ENCODE peak calls at places on chromosomes 7 and 10, in eight cellular contexts. One of them, this sample, is unnamed.

GRCh38 chr7:1274121-1274875 is 41.6 kb downstream of the UNCX start:
- DNase-seq in PC-9: no peak
- DNase-seq in AG09309: no peak
- DNase-seq in fibroblast of pulmonary artery: no peak
- DNase-seq in fibroblast of mammary gland: no peak
- DNase-seq in tibial nerve: no peak
- DNase-seq in astrocyte of the spinal cord: no peak
- DNase-seq in fibroblast of lung: no peak
- DNase-seq in this sample: no peak

GRCh38 chr7:41955475-41956243 is 252.8 kb upstream of the INHBA start:
- DNase-seq in fibroblast of lung: peak
- DNase-seq in PC-9: peak
- DNase-seq in fibroblast of pulmonary artery: peak
- DNase-seq in tibial nerve: peak
- DNase-seq in AG09309: peak
- DNase-seq in fibroblast of mammary gland: peak
- DNase-seq in astrocyte of the spinal cord: peak
- DNase-seq in this sample: no peak

GRCh38 chr7:94431620-94432295 is 37.1 kb downstream of the COL1A2 start:
- DNase-seq in PC-9: no peak
- DNase-seq in tibial nerve: no peak
- DNase-seq in AG09309: peak
- DNase-seq in fibroblast of lung: peak
- DNase-seq in astrocyte of the spinal cord: peak
- DNase-seq in fibroblast of mammary gland: peak
- DNase-seq in fibroblast of pulmonary artery: peak
- DNase-seq in this sample: no peak

GRCh38 chr10:132793871-132794849 is 8.2 kb upstream of the NKX6-2 start:
- DNase-seq in astrocyte of the spinal cord: no peak
- DNase-seq in fibroblast of lung: no peak
- DNase-seq in AG09309: no peak
- DNase-seq in tibial nerve: no peak
- DNase-seq in PC-9: no peak
- DNase-seq in fibroblast of pulmonary artery: no peak
- DNase-seq in fibroblast of mammary gland: peak
- DNase-seq in this sample: no peak

GRCh38 chr10:89873047-89873446 is 171.7 kb downstream of the KIF20B start:
- DNase-seq in fibroblast of pulmonary artery: no peak
- DNase-seq in fibroblast of lung: no peak
- DNase-seq in fibroblast of mammary gland: no peak
- DNase-seq in tibial nerve: no peak
- DNase-seq in PC-9: no peak
- DNase-seq in AG09309: no peak
- DNase-seq in astrocyte of the spinal cord: no peak
- DNase-seq in this sample: no peak

GRCh38 chr7:43612599-43613589 is 30.0 kb downstream of the STK17A start:
- DNase-seq in AG09309: peak
- DNase-seq in astrocyte of the spinal cord: peak
- DNase-seq in fibroblast of pulmonary artery: peak
- DNase-seq in fibroblast of mammary gland: peak
- DNase-seq in PC-9: no peak
- DNase-seq in tibial nerve: no peak
- DNase-seq in fibroblast of lung: peak
- DNase-seq in this sample: no peak

GRCh38 chr7:20299647-20300312 is 30.9 kb upstream of the ITGB8 start:
- DNase-seq in fibroblast of pulmonary artery: peak
- DNase-seq in PC-9: no peak
- DNase-seq in AG09309: no peak
- DNase-seq in tibial nerve: no peak
- DNase-seq in fibroblast of lung: peak
- DNase-seq in astrocyte of the spinal cord: peak
- DNase-seq in fibroblast of mammary gland: peak
- DNase-seq in this sample: no peak

GRCh38 chr7:2245883-2246679 is 4.1 kb downstream of the NUDT1 start:
- DNase-seq in fibroblast of mammary gland: no peak
- DNase-seq in astrocyte of the spinal cord: no peak
- DNase-seq in fibroblast of pulmonary artery: peak
- DNase-seq in fibroblast of lung: no peak
- DNase-seq in PC-9: no peak
- DNase-seq in AG09309: no peak
- DNase-seq in tibial nerve: peak
- DNase-seq in this sample: no peak

GRCh38 chr7:24825315-24825917 is 68.2 kb upstream of the GSDME start:
- DNase-seq in astrocyte of the spinal cord: no peak
- DNase-seq in AG09309: no peak
- DNase-seq in fibroblast of mammary gland: peak
- DNase-seq in fibroblast of pulmonary artery: no peak
- DNase-seq in tibial nerve: no peak
- DNase-seq in PC-9: no peak
- DNase-seq in fibroblast of lung: peak
- DNase-seq in this sample: no peak

GRCh38 chr7:142812437-142813215 is 41.9 kb downstream of the PRSS2 start:
- DNase-seq in fibroblast of mammary gland: no peak
- DNase-seq in tibial nerve: no peak
- DNase-seq in astrocyte of the spinal cord: no peak
- DNase-seq in fibroblast of pulmonary artery: no peak
- DNase-seq in PC-9: no peak
- DNase-seq in AG09309: no peak
- DNase-seq in fibroblast of lung: no peak
- DNase-seq in this sample: no peak

DNA sequence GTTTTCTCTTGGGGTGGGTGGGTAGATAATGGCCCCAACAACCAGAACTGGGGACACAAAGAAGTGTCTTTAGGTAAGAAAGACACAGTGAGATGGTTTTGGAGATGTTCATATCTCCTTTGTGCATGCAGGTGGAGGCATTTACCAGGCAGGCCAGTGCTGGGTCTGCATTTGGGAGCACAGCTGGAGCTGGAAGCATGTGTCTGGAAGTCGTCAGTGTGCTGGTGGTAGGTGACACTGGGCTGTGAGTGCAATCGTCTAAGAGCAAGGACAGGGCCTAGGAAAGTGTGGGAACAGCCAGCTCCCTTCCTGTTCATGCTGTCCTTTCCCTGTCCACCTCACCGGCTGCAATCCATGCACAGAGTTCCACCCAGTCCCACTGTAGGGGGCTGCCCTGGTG is 88.3 kb upstream of the ZNF32 start:
- DNase-seq in PC-9: no peak
- DNase-seq in tibial nerve: no peak
- DNase-seq in fibroblast of pulmonary artery: no peak
- DNase-seq in AG09309: no peak
- DNase-seq in astrocyte of the spinal cord: no peak
- DNase-seq in fibroblast of mammary gland: no peak
- DNase-seq in fibroblast of lung: no peak
- DNase-seq in this sample: no peak
- TF ChIP-seq CTCF in PC-9: no peak
- TF ChIP-seq CTCF in tibial nerve: no peak
- TF ChIP-seq CTCF in fibroblast of pulmonary artery: no peak
- TF ChIP-seq CTCF in AG09309: no peak
- TF ChIP-seq CTCF in astrocyte of the spinal cord: no peak
- TF ChIP-seq CTCF in fibroblast of mammary gland: no peak
- TF ChIP-seq CTCF in fibroblast of lung: no peak
- TF ChIP-seq CTCF in this sample: no peak

GRCh38 chr10:110597476-110597875 is 30.0 kb downstream of the SMC3 start:
- DNase-seq in fibroblast of mammary gland: no peak
- DNase-seq in tibial nerve: no peak
- DNase-seq in fibroblast of pulmonary artery: peak
- DNase-seq in astrocyte of the spinal cord: no peak
- DNase-seq in PC-9: no peak
- DNase-seq in AG09309: no peak
- DNase-seq in fibroblast of lung: no peak
- DNase-seq in this sample: no peak

DNA sequence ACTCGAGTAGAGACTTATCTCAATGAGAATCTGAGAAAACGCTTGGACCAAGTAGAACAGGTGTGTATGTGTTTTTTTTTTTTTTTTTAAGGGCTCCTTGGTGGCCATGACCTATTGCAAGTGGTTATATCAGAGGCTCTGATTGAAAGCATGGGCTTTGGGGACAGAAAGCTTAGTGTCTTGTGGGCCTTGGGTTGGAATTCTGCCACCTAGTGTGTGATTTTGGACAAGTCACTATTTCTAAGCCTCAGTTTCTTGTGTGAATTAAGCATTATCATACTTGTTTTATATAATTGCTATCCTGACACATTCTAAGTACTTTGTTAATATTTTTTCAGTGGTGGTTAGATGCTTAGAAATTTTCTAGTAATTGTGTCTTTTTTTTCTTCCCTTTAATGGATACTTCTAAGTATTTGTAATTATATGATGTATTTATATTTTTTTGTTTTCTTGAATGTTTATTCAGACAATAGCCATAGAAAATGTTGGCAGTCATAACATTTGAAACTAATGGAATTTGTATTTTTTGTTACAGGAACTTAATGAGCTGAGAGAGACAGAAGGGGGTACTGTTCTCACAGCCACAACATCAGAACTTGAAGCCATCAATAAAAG is 33.1 kb downstream of the SMC3 start:
- DNase-seq in fibroblast of lung: peak
- DNase-seq in AG09309: peak
- DNase-seq in fibroblast of pulmonary artery: peak
- DNase-seq in tibial nerve: no peak
- DNase-seq in astrocyte of the spinal cord: peak
- DNase-seq in PC-9: peak
- DNase-seq in fibroblast of mammary gland: peak
- DNase-seq in this sample: no peak
- TF ChIP-seq CTCF in fibroblast of lung: peak
- TF ChIP-seq CTCF in AG09309: peak
- TF ChIP-seq CTCF in fibroblast of pulmonary artery: peak
- TF ChIP-seq CTCF in tibial nerve: peak
- TF ChIP-seq CTCF in astrocyte of the spinal cord: peak
- TF ChIP-seq CTCF in PC-9: peak
- TF ChIP-seq CTCF in fibroblast of mammary gland: peak
- TF ChIP-seq CTCF in this sample: peak

DNA sequence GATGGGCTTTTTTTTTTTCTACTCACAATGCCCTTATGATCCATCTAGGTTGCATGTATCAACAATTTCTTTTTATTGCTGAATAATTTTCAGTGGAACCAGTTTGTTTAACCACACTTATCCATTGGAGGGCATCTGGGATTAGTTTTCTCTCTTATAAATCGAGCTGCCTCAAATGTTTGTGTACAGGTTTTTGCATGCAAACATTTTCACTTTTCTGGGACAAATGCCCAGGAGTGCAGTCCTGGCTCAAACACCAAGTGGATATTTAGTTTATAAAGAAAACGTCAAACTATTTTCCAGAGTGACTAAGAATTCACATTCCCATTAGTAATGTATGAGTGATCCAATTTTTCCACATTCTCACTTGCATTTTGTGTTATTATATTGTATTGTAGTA is 313.4 kb downstream of the CXCL12 start:
- DNase-seq in AG09309: peak
- DNase-seq in fibroblast of lung: peak
- DNase-seq in fibroblast of mammary gland: peak
- DNase-seq in PC-9: no peak
- DNase-seq in tibial nerve: no peak
- DNase-seq in fibroblast of pulmonary artery: peak
- DNase-seq in astrocyte of the spinal cord: no peak
- DNase-seq in this sample: no peak
- TF ChIP-seq CTCF in AG09309: peak
- TF ChIP-seq CTCF in fibroblast of lung: peak
- TF ChIP-seq CTCF in fibroblast of mammary gland: peak
- TF ChIP-seq CTCF in PC-9: no peak
- TF ChIP-seq CTCF in tibial nerve: no peak
- TF ChIP-seq CTCF in fibroblast of pulmonary artery: peak
- TF ChIP-seq CTCF in astrocyte of the spinal cord: no peak
- TF ChIP-seq CTCF in this sample: no peak

DNA sequence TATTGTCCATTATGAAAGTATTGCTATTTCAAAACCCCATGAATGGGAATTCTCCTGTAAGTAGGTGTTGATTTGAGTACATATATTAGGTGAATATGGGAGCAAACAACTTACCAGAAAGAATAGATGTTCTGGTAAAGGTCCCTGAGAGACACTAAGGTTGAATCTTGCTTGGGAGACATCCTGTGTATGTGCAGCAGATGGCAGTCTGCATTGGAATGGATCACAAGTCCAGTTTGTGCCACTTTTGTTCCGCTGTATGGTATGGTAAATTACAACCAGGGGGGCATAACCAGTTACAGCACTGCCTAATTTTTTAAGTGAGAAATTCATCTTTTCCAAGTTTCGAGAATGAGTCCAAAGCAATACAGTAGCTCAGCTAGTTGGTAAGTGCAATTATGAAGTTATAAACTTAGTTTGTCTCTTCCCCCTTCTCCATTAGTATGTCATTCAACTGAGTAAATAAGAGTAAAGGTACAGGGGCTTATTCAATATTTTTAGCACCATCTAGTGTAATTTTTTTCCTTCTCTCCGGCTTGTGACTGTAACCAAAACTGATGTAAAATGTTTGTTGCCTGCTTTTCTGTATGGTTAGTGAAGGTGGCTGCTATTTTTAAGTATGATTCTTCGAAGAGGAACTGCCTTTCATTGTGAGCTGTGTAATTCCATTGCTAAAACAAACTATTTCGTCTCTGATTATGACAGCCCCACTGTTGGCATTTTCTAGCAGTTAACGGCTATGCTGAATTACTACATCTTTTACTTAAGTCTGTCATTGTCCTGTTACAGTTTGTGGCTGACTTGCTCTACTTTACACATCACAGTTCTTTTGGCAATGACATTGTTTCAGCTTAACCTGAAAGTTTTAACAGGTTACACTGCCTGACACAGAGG is 2.8 kb downstream of the MCU start:
- DNase-seq in fibroblast of pulmonary artery: peak
- DNase-seq in fibroblast of lung: peak
- DNase-seq in fibroblast of mammary gland: peak
- DNase-seq in PC-9: no peak
- DNase-seq in astrocyte of the spinal cord: peak
- DNase-seq in AG09309: no peak
- DNase-seq in tibial nerve: no peak
- DNase-seq in this sample: no peak
- TF ChIP-seq CTCF in fibroblast of pulmonary artery: peak
- TF ChIP-seq CTCF in fibroblast of lung: peak
- TF ChIP-seq CTCF in fibroblast of mammary gland: peak
- TF ChIP-seq CTCF in PC-9: peak
- TF ChIP-seq CTCF in astrocyte of the spinal cord: peak
- TF ChIP-seq CTCF in AG09309: peak
- TF ChIP-seq CTCF in tibial nerve: no peak
- TF ChIP-seq CTCF in this sample: peak

GRCh38 chr7:117459735-117460134 is 20.1 kb upstream of the CFTR start:
- DNase-seq in fibroblast of mammary gland: no peak
- DNase-seq in PC-9: no peak
- DNase-seq in AG09309: no peak
- DNase-seq in astrocyte of the spinal cord: no peak
- DNase-seq in tibial nerve: no peak
- DNase-seq in fibroblast of pulmonary artery: no peak
- DNase-seq in fibroblast of lung: no peak
- DNase-seq in this sample: no peak

DNA sequence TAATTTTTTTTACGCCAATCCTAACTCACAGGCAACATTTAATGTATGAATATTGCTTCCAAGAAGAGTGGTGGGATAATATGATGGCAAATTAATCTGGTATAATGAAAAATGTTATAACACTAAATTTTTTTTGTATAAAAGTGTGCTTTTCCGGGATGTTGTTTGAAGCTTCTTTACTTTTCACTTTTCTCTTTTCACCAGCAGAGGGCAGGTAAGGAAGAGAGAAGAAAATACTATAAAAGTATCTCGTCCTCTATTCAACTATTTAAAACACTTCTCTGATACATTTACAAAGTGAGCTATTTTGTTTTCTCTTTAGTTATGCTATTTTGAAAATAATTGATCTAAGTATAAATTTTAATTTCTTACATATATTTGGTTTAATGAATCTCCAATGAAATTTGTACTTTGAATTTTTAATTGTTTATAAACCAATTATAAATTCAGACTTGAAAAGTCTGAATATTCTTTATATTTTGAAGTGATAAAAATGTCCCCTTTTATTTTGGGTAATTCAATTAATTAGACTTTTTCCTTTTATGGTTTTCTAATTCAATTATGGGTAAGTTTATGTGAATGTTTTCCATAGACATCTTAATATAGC is 20.7 kb upstream of the CFTR start:
- DNase-seq in fibroblast of mammary gland: peak
- DNase-seq in fibroblast of pulmonary artery: peak
- DNase-seq in AG09309: no peak
- DNase-seq in PC-9: no peak
- DNase-seq in fibroblast of lung: peak
- DNase-seq in tibial nerve: no peak
- DNase-seq in astrocyte of the spinal cord: peak
- DNase-seq in this sample: no peak
- TF ChIP-seq CTCF in fibroblast of mammary gland: peak
- TF ChIP-seq CTCF in fibroblast of pulmonary artery: peak
- TF ChIP-seq CTCF in AG09309: peak
- TF ChIP-seq CTCF in PC-9: peak
- TF ChIP-seq CTCF in fibroblast of lung: peak
- TF ChIP-seq CTCF in tibial nerve: peak
- TF ChIP-seq CTCF in astrocyte of the spinal cord: peak
- TF ChIP-seq CTCF in this sample: peak